ENCODE peak calls at places on chromosomes 5 and 9, in four cellular contexts. L, X, R and V are unnamed samples.
A peak's percentile ranks its signal among the peaks of the same experiment; 100 is the strongest.

GRCh38 chr9:91332476-91333231 is 29.1 kb downstream of the AUH start:
- DNase-seq in L (no peak), X (peak; percentile 16), R (no peak), V (no peak)

GRCh38 chr9:123265833-123266232 is 2.6 kb downstream of the STRBP start:
- DNase-seq in L (no peak), X (peak; percentile 54), R (no peak), V (no peak)

GRCh38 chr9:87803166-87803565 is 77.2 kb downstream of the CTSL start:
- DNase-seq in L (no peak), X (no peak), R (no peak), V (no peak)

GRCh38 chr5:68730220-68731010 is 363.4 kb upstream of the SLC30A5 start:
- DNase-seq in L (no peak), X (peak; percentile 38), R (peak; percentile 33), V (no peak)

GRCh38 chr5:36482812-36483211 is 123.6 kb upstream of the SLC1A3 start:
- DNase-seq in L (no peak), X (no peak), R (no peak), V (no peak)

GRCh38 chr9:73565833-73566465 is 414.3 kb downstream of the ANXA1 start:
- DNase-seq in L (peak; percentile 46), X (peak; percentile 30), R (peak; percentile 49), V (peak; percentile 57)

GRCh38 chr5:111772456-111772855 is 15.5 kb upstream of the NREP start:
- DNase-seq in L (no peak), X (no peak), R (peak; percentile 33), V (peak; percentile 63)

GRCh38 chr5:40991168-40991980 is 79.8 kb downstream of the MROH2B start:
- DNase-seq in L (peak; percentile 94), X (no peak), R (peak; percentile 29), V (no peak)

GRCh38 chr5:61263072-61263471 is 69.0 kb upstream of the ZSWIM6 start:
- DNase-seq in L (no peak), X (no peak), R (no peak), V (no peak)

GRCh38 chr9:133570681-133571080 is 36.2 kb downstream of the ADAMTSL2 start:
- DNase-seq in L (no peak), X (no peak), R (no peak), V (no peak)

GRCh38 chr9:128636556-128637530 is 19.8 kb downstream of the DYNC2I2 start:
- DNase-seq in L (no peak), X (no peak), R (peak; percentile 41), V (no peak)

GRCh38 chr9:33197279-33197678 is 30.1 kb upstream of the B4GALT1 start:
- DNase-seq in L (no peak), X (no peak), R (no peak), V (no peak)
- TF ChIP-seq HMGXB4 in L (no peak), X (no peak), R (no peak), V (no peak)

GRCh38 chr9:126499911-126500599 is 113.7 kb upstream of the LMX1B start:
- DNase-seq in L (no peak), X (no peak), R (peak; percentile 24), V (peak; percentile 36)

GRCh38 chr9:126500600-126501382 is 112.9 kb upstream of the LMX1B start:
- DNase-seq in L (peak; percentile 69), X (peak; percentile 79), R (peak; percentile 76), V (peak; percentile 92)

GRCh38 chr9:126498331-126498730 is 115.4 kb upstream of the LMX1B start:
- DNase-seq in L (no peak), X (no peak), R (no peak), V (no peak)

GRCh38 chr9:126497673-126498255 is 116.0 kb upstream of the LMX1B start:
- DNase-seq in L (no peak), X (no peak), R (no peak), V (no peak)

DNA sequence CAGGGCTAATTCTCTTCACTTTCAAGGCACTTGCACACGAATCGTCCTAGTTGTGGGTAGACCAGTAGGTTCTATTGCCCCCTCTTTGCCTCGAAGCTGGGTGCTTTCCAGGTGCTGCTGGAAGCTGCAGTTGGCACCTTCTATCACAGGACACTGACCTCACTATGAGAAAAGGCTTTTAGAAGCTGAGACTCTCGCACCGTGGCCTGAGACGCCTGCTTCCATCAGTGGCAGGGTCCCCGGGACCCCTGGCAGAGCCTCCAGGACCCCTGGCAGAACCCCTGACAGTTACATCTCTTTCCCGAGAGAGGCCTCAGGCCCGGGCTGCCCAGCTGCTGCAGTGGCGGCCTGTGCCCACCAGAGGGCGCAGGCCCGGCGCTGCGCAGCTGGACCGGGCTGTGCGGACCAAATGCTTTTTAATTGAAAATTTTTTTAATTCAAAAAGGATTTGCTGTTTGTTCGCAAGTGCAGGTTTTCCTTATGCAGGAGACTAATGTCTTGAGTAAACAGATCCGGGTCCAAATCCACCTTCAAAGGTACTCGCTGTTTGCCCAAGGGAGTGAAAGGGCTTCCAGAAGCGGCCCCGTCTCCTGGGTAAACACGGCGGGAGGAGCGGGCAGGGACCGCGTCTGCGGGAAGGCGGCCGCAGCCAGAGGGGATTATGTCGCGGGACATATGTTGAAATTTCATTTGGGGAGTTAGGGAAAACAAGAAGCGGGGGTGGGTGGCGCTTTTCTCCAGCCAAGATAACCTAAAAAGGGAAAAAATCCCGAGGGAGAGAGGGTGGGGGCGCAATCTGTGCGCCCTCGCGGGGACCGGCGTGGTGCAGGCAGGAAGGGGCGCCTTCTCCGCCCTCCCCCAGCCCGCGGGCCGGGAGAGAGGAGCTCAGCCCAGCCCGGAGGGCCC is 114.5 kb upstream of the LMX1B start:
- DNase-seq in L (peak; percentile 41), X (peak; percentile 42), R (peak; percentile 51), V (peak; percentile 54)
- TF ChIP-seq HMGXB4 in L (peak; percentile 32), X (no peak), R (no peak), V (no peak)

DNA sequence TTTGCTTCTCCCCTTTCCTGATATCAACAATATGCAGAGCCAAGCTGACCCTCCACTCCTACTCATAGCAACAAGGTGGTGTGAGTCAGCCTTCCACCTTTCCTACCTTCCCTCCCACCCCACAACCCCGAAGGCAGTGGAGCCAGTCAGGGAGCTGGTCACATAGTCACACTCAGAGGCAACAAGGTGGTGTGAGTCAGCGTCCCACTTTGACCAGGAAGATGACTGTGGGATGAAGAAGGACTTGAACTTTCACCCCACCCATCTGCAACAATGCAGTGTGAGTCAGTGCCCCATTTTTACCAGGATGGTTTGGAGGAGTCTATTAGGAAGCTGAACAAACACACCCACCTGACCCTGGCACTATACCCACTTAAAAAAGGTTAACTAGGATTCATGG is 30.1 kb upstream of the ZNF782 start:
- DNase-seq in L (peak; percentile 59), X (peak; percentile 55), R (peak; percentile 45), V (no peak)
- TF ChIP-seq HMGXB4 in L (no peak), X (no peak), R (no peak), V (no peak)

GRCh38 chr9:101536938-101537337 is 3.3 kb downstream of the RNF20 start:
- DNase-seq in L (peak; percentile 12), X (peak; percentile 37), R (no peak), V (peak; percentile 40)
- TF ChIP-seq HMGXB4 in L (no peak), X (no peak), R (no peak), V (no peak)

GRCh38 chr5:32187675-32188074 is 13.6 kb upstream of the GOLPH3 start:
- DNase-seq in L (no peak), X (no peak), R (no peak), V (no peak)

GRCh38 chr5:32182463-32183081 is 8.5 kb upstream of the GOLPH3 start:
- DNase-seq in L (no peak), X (no peak), R (no peak), V (no peak)
- TF ChIP-seq HMGXB4 in L (no peak), X (no peak), R (no peak), V (no peak)

DNA sequence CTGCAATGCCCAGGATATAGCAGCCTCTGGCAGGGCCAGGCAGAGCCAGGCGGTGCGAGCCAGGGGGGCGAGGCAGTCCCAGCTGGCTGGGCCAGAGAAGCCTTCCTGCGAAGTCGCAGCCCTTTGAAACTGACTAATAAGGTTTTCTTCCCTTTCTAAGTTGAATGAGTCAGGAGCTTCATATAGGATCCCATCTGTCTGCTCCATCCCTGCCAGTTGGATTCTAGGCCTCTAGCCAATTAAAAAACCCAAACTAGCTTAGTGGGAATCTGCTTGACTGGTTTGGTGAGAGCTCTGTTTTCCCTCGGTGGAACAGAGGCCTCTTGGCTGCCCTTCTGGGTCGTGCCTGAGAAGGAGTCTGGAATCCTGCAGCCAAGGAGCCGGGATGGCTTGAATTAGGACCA is 70.1 kb upstream of the RAPGEF1 start:
- DNase-seq in L (no peak), X (no peak), R (no peak), V (no peak)
- TF ChIP-seq HMGXB4 in L (no peak), X (no peak), R (no peak), V (no peak)

GRCh38 chr5:32258406-32258805 is 54.3 kb downstream of the MTMR12 start:
- DNase-seq in L (no peak), X (no peak), R (no peak), V (no peak)
- TF ChIP-seq HMGXB4 in L (no peak), X (no peak), R (no peak), V (no peak)

DNA sequence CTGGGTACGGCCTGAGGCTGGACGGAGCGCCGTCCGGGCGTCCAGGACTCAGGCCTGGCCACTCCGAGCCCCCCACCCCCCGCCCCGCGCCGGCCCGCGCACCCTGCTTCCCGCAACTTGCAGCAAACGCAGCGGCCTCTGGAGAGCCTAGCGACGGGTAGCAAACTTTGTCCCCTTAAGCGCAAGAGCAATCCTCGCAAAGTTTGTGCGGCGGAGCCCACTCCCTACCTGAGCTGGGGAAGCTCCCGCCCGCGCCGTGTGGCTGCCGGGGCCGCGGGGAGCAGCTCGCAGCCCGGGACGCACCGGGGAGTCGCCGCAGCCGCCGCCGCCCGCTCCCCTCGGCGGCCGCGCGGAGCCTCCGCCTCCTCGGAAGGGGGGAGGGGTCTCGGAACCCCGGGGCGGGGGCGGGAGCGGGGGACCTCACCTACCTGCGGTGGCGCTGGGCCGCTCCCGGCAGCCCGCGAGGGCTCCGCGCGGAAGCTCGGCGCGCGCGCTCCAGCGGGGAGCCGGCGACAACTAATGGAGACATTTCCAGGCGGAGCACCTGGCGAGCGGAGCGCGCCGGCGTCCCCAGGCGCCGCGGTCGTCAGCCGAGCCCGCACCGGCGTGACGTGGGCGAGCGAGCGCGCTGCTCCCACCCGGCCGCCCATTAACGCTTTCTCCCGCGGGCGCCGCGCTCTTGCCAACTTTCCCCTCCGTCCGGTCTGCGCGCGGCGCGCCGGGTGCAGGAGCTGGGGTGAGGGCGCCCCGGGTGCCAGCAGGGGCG is 4.1 kb upstream of the IRX4 start:
- DNase-seq in L (no peak), X (no peak), R (no peak), V (no peak)
- TF ChIP-seq HMGXB4 in L (no peak), X (no peak), R (no peak), V (no peak)

DNA sequence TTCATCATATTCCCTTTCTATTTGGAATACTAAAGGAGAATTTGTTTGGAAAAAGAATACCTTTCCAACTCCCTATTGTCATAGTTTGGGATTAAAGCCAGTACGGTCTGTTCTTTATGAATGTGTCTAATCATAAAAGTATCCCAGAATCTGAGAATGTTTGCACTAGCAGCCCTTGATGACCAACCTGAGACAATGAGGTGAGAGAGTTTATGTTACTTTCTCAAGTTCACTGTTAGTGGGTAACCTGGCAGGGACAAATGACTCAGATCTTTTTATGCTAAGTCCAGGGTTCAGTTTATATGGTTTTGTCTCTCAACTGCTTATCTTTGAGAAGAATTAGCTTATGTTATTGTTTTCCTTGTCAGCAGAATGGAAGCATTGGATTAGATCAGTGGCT is 25.3 kb upstream of the TLR4 start:
- DNase-seq in L (no peak), X (no peak), R (peak; percentile 25), V (no peak)
- TF ChIP-seq HMGXB4 in L (no peak), X (no peak), R (no peak), V (no peak)